ENCODE peak calls at places on chromosomes 13 and 19, in four cellular contexts. H, G, W and A are unnamed samples. For H3K27me3, the result is how much of the 10 kb centered on the place peaks cover.

GRCh38 chr13:29849071-29849541 is 1.3 kb downstream of the UBL3 start:
- DNase-seq in H (no peak), G (peak), W (no peak), A (no peak)

GRCh38 chr13:23505007-23505406 is 65.2 kb upstream of the TNFRSF19 start:
- DNase-seq in H (no peak), G (no peak), W (no peak), A (no peak)

GRCh38 chr19:55436847-55437246 is 6.3 kb downstream of the SHISA7 start:
- DNase-seq in H (no peak), G (no peak), W (no peak), A (no peak)

GRCh38 chr13:48859168-48860105 is 116.3 kb upstream of the FNDC3A start:
- DNase-seq in H (no peak), G (no peak), W (peak), A (no peak)

GRCh38 chr13:37775871-37776270 is 93.7 kb downstream of the TRPC4 start:
- DNase-seq in H (no peak), G (no peak), W (no peak), A (no peak)

GRCh38 chr13:41401371-41401770 is 56.0 kb upstream of the RGCC start:
- DNase-seq in H (no peak), G (no peak), W (peak), A (no peak)

GRCh38 chr13:110887242-110887954 is 27.5 kb downstream of the ANKRD10 start:
- DNase-seq in H (no peak), G (no peak), W (no peak), A (no peak)

GRCh38 chr13:113526466-113527220 is 36.1 kb upstream of the DCUN1D2 start:
- DNase-seq in H (no peak), G (no peak), W (no peak), A (no peak)

GRCh38 chr13:112752711-112753541 is 63.1 kb downstream of the ATP11A start:
- DNase-seq in H (no peak), G (no peak), W (no peak), A (peak)

DNA sequence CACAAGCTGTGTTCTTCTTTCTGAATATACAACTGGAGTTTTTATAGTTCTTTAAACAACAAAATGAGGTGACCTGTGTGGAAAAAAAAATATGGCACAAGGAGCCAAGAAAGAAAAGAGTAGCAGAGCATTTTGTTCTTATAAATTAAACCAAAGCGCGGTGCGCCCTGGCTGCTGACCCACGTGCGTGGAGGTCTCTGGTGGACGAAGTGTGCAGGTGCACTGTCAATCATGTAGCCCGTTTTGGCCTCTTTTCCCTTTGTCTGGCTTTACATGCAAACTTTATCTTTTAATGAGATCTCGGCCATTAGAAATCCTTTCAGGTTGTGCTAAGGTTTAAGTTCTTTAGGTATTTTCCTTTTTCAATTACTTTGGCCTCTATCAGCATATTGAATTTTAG is 443.8 kb upstream of the SLC10A2 start:
- DNase-seq in H (no peak), G (no peak), W (no peak), A (no peak)
- TF ChIP-seq CTCF in H (no peak), G (no peak), W (peak), A (no peak)

DNA sequence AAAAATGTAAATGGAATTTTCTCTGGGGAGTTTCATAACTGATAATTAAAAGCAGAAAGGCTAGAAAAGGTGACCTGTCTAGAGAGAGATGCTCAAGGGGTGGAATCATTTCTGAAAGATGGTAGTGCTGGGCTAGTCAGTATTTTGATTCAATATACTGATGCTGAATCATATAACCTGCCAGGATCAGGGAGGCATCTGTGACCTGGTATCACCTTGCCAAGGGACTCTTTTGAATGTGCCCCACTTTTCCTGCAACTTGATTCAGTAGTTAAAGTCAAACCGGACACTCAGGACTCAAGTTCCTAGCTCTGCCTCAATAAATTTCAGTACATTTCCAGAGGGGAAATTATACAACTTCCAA is 15.8 kb downstream of the LCP1 start:
- DNase-seq in H (no peak), G (no peak), W (no peak), A (no peak)
- H3K27ac ChIP-seq in H (no peak), G (no peak), W (no peak), A (no peak)

DNA sequence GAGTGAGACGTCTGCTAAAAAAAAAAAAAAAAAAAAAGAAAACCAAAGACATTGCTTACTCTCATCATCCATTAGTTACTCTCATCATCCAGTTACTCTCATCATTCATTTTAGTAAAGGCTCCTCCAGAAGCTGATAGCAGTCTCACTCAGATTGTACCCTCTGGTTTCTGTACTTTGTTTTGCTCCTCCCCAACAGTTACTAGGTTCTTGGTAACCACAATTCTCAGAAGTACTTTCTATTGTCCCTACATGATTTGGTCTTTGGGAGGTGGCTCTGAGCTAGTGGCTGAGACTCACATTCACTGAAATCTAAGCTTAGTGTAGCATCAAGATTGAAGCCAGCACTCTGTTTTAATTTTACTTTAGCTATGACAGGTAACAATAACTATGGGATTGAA is 14.3 kb downstream of the ERICH4 start:
- DNase-seq in H (no peak), G (no peak), W (no peak), A (no peak)
- H3K27me3 ChIP-seq in H (under half), G (under half), W (under half), A (under half)

DNA sequence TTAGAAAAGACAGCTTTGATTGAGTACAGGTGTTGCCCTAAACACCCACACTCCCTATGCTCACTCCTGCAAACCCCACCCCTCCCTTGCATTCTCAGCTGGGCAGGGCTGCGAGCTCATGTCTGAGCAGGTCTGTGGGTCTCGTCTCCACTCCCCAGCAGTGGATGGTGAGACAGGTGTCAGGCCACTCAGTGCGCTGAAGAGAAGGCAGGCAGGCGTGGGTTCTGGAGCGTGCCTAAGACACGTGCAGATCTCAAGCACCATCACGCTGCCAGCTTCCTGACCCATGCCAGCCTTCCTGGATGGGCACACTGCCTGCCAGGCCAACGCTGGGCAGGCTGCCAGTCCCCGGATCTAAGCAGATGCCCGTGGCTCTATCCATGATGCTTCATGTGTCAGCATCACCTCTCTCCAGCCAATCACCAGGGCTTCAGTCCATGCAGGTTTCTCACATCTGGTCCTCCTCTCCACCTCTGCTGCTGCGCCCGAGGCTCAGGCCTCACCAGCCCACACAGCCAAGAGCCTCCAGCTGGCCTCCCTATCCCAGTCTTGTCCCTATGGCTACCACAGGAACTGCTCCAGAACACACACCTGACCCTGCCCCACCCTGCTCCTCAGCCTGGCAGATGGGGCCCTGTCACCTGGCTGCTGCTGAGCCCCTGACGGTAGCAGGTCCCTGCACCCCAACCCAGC is 42.6 kb downstream of the EPS15L1 start:
- DNase-seq in H (no peak), G (peak), W (no peak), A (peak)
- TF ChIP-seq CTCF in H (no peak), G (no peak), W (no peak), A (no peak)

DNA sequence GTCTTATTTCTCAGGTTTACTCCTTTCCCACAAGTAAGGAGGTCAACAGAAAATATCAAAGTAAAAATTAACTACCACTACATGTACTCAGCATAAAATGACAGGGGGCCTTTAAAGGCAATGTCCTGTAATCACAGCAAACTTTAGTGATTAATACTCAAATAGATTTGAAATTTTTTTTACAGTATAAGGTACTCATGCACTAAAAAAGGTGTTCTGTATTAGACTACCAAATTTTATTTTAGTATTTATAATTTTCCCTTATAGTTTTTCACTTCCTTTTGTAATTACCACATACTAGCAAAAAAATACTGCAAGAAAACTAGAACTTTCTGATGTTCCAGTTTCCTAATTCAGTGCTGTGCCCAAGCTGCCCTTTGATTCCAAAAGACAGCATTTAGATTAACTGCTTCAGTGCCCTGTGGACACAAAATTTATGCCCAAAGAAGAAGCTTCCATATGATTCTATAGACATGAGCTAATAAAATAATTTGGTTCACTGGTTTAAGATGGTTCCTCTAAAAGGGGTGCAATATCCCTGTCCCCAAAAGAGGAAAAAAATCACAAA is 70.6 kb downstream of the KLF12 start:
- DNase-seq in H (no peak), G (no peak), W (no peak), A (no peak)
- H3K27ac ChIP-seq in H (no peak), G (no peak), W (no peak), A (peak)

GRCh38 chr13:97234236-97234635 is 12.1 kb downstream of the MBNL2 start:
- DNase-seq in H (no peak), G (no peak), W (no peak), A (no peak)

GRCh38 chr13:97231118-97231831 is 9.1 kb downstream of the MBNL2 start:
- DNase-seq in H (no peak), G (no peak), W (no peak), A (no peak)

GRCh38 chr13:97229699-97230098 is 7.6 kb downstream of the MBNL2 start:
- DNase-seq in H (no peak), G (no peak), W (no peak), A (no peak)

GRCh38 chr13:97233499-97233898 is 11.4 kb downstream of the MBNL2 start:
- DNase-seq in H (no peak), G (no peak), W (no peak), A (no peak)

DNA sequence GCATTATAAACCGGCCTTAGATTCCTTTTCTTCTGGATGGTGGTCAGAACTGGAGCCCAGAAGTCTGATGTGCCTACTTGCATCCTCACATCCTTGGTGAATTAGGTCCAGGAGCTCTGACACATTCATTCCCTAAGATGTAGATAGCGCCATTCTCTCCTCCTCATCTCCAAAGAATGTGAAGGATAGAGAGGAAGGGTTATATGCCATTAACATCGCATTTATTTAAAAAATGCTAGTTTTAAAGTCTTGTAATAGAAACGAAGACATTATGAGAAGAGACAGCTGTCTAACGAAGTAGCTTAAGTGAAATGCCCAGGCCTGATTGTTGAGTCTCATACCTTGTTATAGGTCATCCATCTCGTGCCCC is 9.7 kb downstream of the MBNL2 start:
- DNase-seq in H (peak), G (no peak), W (no peak), A (no peak)
- H3K27me3 ChIP-seq in H (under half), G (under half), W (half or more), A (under half)